ENCODE peak calls at places on chromosomes 6 and 20, in five cellular contexts. X, C, I, S and N are unnamed samples.
A peak's percentile ranks its signal among the peaks of the same experiment; 100 is the strongest.

GRCh38 chr6:87793340-87793739 is 91.3 kb upstream of the AKIRIN2 start:
- DNase-seq in X (no peak), C (no peak), I (no peak), S (no peak), N (no peak)

GRCh38 chr20:59273699-59274380 is 26.6 kb upstream of the EDN3 start:
- DNase-seq in X (no peak), C (no peak), I (no peak), S (no peak), N (no peak)

GRCh38 chr6:117494694-117495318 is 12.3 kb downstream of the DCBLD1 start:
- DNase-seq in X (no peak), C (no peak), I (no peak), S (peak; percentile 57), N (no peak)

GRCh38 chr6:36743538-36744441 is 46.2 kb downstream of the RAB44 start:
- DNase-seq in X (no peak), C (no peak), I (no peak), S (no peak), N (no peak)

GRCh38 chr20:36374995-36375394 is 68.9 kb downstream of the DLGAP4 start:
- DNase-seq in X (no peak), C (no peak), I (no peak), S (no peak), N (no peak)

GRCh38 chr6:135820340-135820739 is 31.2 kb upstream of the PDE7B start:
- DNase-seq in X (no peak), C (no peak), I (no peak), S (no peak), N (no peak)

GRCh38 chr6:45420083-45420908 is 42.6 kb upstream of the SUPT3H start:
- DNase-seq in X (peak; percentile 35), C (peak; percentile 25), I (peak; percentile 77), S (peak; percentile 77), N (no peak)

GRCh38 chr6:124795879-124796838 is 166.1 kb upstream of the RNF217 start:
- DNase-seq in X (no peak), C (no peak), I (no peak), S (peak; percentile 75), N (no peak)

GRCh38 chr6:13398421-13398994 is 70.2 kb upstream of the TBC1D7 start:
- DNase-seq in X (no peak), C (no peak), I (no peak), S (no peak), N (no peak)

GRCh38 chr6:90078513-90079289 is 184.4 kb downstream of the GJA10 start:
- DNase-seq in X (no peak), C (no peak), I (no peak), S (no peak), N (no peak)

GRCh38 chr6:36884610-36885009 is 1.1 kb upstream of the C6orf89 start:
- DNase-seq in X (no peak), C (no peak), I (no peak), S (no peak), N (no peak)